ENCODE peak calls at places on chromosomes 3 and 15, in four cellular contexts. W is fibroblast of the conjunctiva, E is AG20443, G is SHP77. N is an unnamed sample.

GRCh38 chr3:30578479-30578878 is 27.9 kb upstream of the TGFBR2 start:
- DNase-seq in G (no peak), E (peak), W (peak), N (peak)

GRCh38 chr3:62159693-62160092 is 213.7 kb downstream of the FEZF2 start:
- DNase-seq in G (no peak), W (peak), E (peak), N (peak)

GRCh38 chr3:59575113-59576001 is 525.5 kb upstream of the CFAP20DC start:
- DNase-seq in W (peak), G (peak), E (peak), N (peak)

GRCh38 chr15:91263632-91264477 is 163.8 kb downstream of the SV2B start:
- DNase-seq in W (no peak), E (no peak), G (no peak), N (peak)

GRCh38 chr15:64825081-64825430 is 391 bp downstream of the PIF1 start:
- DNase-seq in G (peak), E (no peak), W (no peak), N (no peak)

GRCh38 chr15:47720555-47720954 is 3.2 kb downstream of the SEMA6D start:
- DNase-seq in G (no peak), E (no peak), W (no peak), N (no peak)

GRCh38 chr3:194956697-194957396 is 271.2 kb downstream of the FAM43A start:
- DNase-seq in W (no peak), G (no peak), E (no peak), N (no peak)

GRCh38 chr3:15467227-15468181 is 40.1 kb downstream of the EAF1 start:
- DNase-seq in W (no peak), E (no peak), G (no peak), N (no peak)

GRCh38 chr15:22903961-22904534 is 65.6 kb downstream of the NIPA2 start:
- DNase-seq in W (no peak), E (no peak), G (peak), N (no peak)

GRCh38 chr3:98110191-98110908 is 20.2 kb upstream of the OR5H1 start:
- DNase-seq in G (no peak), E (no peak), W (no peak), N (no peak)

GRCh38 chr15:90036806-90037509 is 35.8 kb downstream of the ZNF710 start:
- DNase-seq in G (no peak), W (no peak), E (no peak), N (peak)

GRCh38 chr3:175065492-175065891 is 206.4 kb downstream of the NAALADL2 start:
- DNase-seq in E (no peak), G (peak), W (no peak), N (no peak)

GRCh38 chr15:53323197-53323596 is 436.3 kb downstream of the WDR72 start:
- DNase-seq in W (no peak), E (no peak), G (no peak), N (no peak)

N was measured in hepatic stellate cell.